ENCODE peak calls at places on chromosomes 2 and 18, in six cellular contexts. H, S, Q, X, V and L are unnamed samples.

GRCh38 chr2:165120740-165121467 is 82.9 kb downstream of the SCN3A start:
- DNase-seq in H (no peak), S (no peak), Q (no peak), X (no peak), V (no peak), L (no peak)

GRCh38 chr2:177640423-177640822 is 247.8 kb downstream of the AGPS start:
- DNase-seq in H (no peak), S (no peak), Q (no peak), X (no peak), V (no peak), L (no peak)

GRCh38 chr2:204110250-204111183 is 174.0 kb downstream of the ICOS start:
- DNase-seq in H (no peak), S (peak), Q (no peak), X (peak), V (no peak), L (no peak)

GRCh38 chr2:23510471-23510870 is 125.5 kb downstream of the KLHL29 start:
- DNase-seq in H (no peak), S (no peak), Q (no peak), X (no peak), V (no peak), L (no peak)

GRCh38 chr2:141940709-141941108 is 190.1 kb downstream of the LRP1B start:
- DNase-seq in H (no peak), S (no peak), Q (no peak), X (no peak), V (peak), L (peak)

GRCh38 chr18:49725809-49726514 is 87.4 kb downstream of the ACAA2 start:
- DNase-seq in H (peak), S (peak), Q (no peak), X (peak), V (peak), L (peak)

GRCh38 chr2:193272011-193272410 is 1077.3 kb upstream of the TMEFF2 start:
- DNase-seq in H (no peak), S (no peak), Q (no peak), X (no peak), V (no peak), L (no peak)

GRCh38 chr2:173854840-173855239 is 110.3 kb downstream of the SP3 start:
- DNase-seq in H (no peak), S (peak), Q (no peak), X (no peak), V (peak), L (peak)

GRCh38 chr2:15630121-15630957 is 38.7 kb downstream of the DDX1 start:
- DNase-seq in H (no peak), S (no peak), Q (no peak), X (no peak), V (no peak), L (no peak)

GRCh38 chr2:175976758-175977157 is 25.3 kb downstream of the LNPK start:
- DNase-seq in H (peak), S (no peak), Q (no peak), X (no peak), V (no peak), L (no peak)

GRCh38 chr2:149431337-149431736 is 101.0 kb downstream of the LYPD6 start:
- DNase-seq in H (no peak), S (no peak), Q (no peak), X (no peak), V (no peak), L (no peak)

GRCh38 chr2:7812231-7812995 is 869.4 kb upstream of the ID2 start:
- DNase-seq in H (no peak), S (no peak), Q (no peak), X (no peak), V (no peak), L (peak)

GRCh38 chr2:9918275-9918674 is 33.2 kb upstream of the GRHL1 start:
- DNase-seq in H (no peak), S (no peak), Q (no peak), X (no peak), V (no peak), L (no peak)

GRCh38 chr2:141899740-141900139 is 231.1 kb downstream of the LRP1B start:
- DNase-seq in H (no peak), S (no peak), Q (no peak), X (no peak), V (peak), L (no peak)

GRCh38 chr2:23460983-23461382 is 76.0 kb downstream of the KLHL29 start:
- DNase-seq in H (no peak), S (no peak), Q (peak), X (no peak), V (no peak), L (no peak)

GRCh38 chr2:19786408-19787058 is 115.2 kb downstream of the TTC32 start:
- DNase-seq in H (no peak), S (no peak), Q (peak), X (no peak), V (no peak), L (no peak)

GRCh38 chr2:112980537-112980936 is 2.7 kb downstream of the IL36G start:
- DNase-seq in H (no peak), S (no peak), Q (no peak), X (no peak), V (no peak), L (no peak)

GRCh38 chr18:46555724-46556123 is 101.3 kb downstream of the LOXHD1 start:
- DNase-seq in H (no peak), S (no peak), Q (no peak), X (no peak), V (peak), L (no peak)

GRCh38 chr2:11669454-11670291 is at the start of gene NTSR2:
- DNase-seq in H (no peak), S (peak), Q (no peak), X (peak), V (peak), L (no peak)

GRCh38 chr2:192414794-192415193 is 220.1 kb upstream of the TMEFF2 start:
- DNase-seq in H (no peak), S (no peak), Q (no peak), X (no peak), V (no peak), L (no peak)

GRCh38 chr2:232731470-232731869 is 34.3 kb downstream of the GIGYF2 start:
- DNase-seq in H (no peak), S (no peak), Q (no peak), X (no peak), V (no peak), L (peak)

GRCh38 chr18:42068030-42068429 is 113.0 kb downstream of the PIK3C3 start:
- DNase-seq in H (no peak), S (no peak), Q (no peak), X (no peak), V (no peak), L (no peak)

GRCh38 chr18:54269924-54270844 is 867 bp downstream of the POLI start:
- DNase-seq in H (no peak), S (peak), Q (peak), X (peak), V (peak), L (no peak)

GRCh38 chr2:152445791-152446201 is 110.8 kb downstream of the FMNL2 start:
- DNase-seq in H (peak), S (no peak), Q (no peak), X (no peak), V (no peak), L (no peak)

GRCh38 chr18:28044036-28044435 is 132.9 kb downstream of the CDH2 start:
- DNase-seq in H (no peak), S (no peak), Q (no peak), X (no peak), V (no peak), L (no peak)

GRCh38 chr2:150610670-150611279 is 123.3 kb upstream of the RND3 start:
- DNase-seq in H (no peak), S (no peak), Q (no peak), X (peak), V (peak), L (no peak)

GRCh38 chr2:162301151-162301804 is 17.2 kb downstream of the IFIH1 start:
- DNase-seq in H (no peak), S (peak), Q (no peak), X (peak), V (peak), L (peak)

GRCh38 chr2:20674974-20675679 is 8.2 kb downstream of the GDF7 start:
- DNase-seq in H (peak), S (peak), Q (peak), X (no peak), V (no peak), L (peak)

GRCh38 chr2:66582975-66583842 is 148.3 kb downstream of the MEIS1 start:
- DNase-seq in H (no peak), S (peak), Q (no peak), X (no peak), V (no peak), L (no peak)

GRCh38 chr2:121205321-121205942 is 79.6 kb downstream of the TFCP2L1 start:
- DNase-seq in H (no peak), S (no peak), Q (no peak), X (no peak), V (peak), L (no peak)

GRCh38 chr2:95269036-95269680 is 5.1 kb upstream of the PROM2 start:
- DNase-seq in H (no peak), S (no peak), Q (peak), X (no peak), V (no peak), L (no peak)

GRCh38 chr2:114543106-114543806 is 100.8 kb downstream of the DPP10 start:
- DNase-seq in H (no peak), S (peak), Q (no peak), X (peak), V (peak), L (no peak)

DNA sequence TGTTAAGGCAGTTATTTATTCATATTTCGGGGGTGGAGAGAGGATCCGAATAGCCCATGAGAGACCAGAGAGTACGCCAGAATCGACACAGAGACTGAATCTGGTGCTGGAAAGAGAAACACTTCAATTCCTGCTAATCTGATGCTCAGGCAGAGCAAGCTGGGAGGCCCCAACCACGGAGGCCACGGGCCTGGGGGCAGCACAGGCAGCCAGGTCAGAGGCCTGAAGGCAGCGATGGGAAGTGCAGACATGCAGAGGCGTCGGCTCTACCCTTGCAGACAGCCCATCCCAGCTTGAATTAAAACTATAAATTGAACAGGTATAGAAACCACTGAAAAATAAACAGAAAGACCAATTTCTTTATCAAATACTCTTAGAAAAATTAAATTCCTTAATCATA is 50.6 kb downstream of the PXDN start:
- DNase-seq in H (no peak), S (no peak), Q (no peak), X (no peak), V (no peak), L (no peak)
- H3K4me3 ChIP-seq in H (no peak), S (no peak), Q (no peak), X (no peak), V (no peak), L (no peak)

DNA sequence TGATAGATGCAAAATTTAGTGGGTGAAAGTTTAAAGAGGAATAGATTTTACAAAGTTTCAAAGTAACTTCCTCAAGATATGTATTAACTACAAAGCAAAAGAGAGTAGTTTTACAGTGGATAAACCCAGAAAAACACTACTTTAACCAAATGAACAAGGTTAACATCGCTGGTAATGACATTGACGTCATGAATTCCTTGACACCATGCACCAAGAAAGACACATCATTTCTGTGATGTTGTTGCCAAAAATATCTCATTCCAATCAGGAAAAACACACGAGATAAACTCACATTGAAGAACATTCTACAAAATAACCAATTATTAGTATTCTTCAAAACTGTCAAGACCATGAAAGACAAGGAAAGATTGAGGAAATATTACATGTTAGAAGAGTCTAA is 605.6 kb upstream of the SETBP1 start:
- DNase-seq in H (no peak), S (no peak), Q (no peak), X (no peak), V (no peak), L (no peak)
- TF ChIP-seq CTCF in H (no peak), S (no peak), Q (no peak), X (no peak), V (no peak), L (no peak)

GRCh38 chr2:42360493-42360889 is 526 bp downstream of the COX7A2L start:
- DNase-seq in H (no peak), S (no peak), Q (no peak), X (no peak), V (no peak), L (no peak)

GRCh38 chr2:42359894-42360483 is 1.0 kb downstream of the COX7A2L start:
- DNase-seq in H (no peak), S (no peak), Q (no peak), X (no peak), V (peak), L (no peak)

GRCh38 chr2:42363413-42363812 is 2.4 kb upstream of the COX7A2L start:
- DNase-seq in H (no peak), S (no peak), Q (no peak), X (no peak), V (no peak), L (no peak)

GRCh38 chr2:42360890-42361727 is at the start of gene COX7A2L:
- DNase-seq in H (peak), S (peak), Q (peak), X (peak), V (peak), L (peak)

DNA sequence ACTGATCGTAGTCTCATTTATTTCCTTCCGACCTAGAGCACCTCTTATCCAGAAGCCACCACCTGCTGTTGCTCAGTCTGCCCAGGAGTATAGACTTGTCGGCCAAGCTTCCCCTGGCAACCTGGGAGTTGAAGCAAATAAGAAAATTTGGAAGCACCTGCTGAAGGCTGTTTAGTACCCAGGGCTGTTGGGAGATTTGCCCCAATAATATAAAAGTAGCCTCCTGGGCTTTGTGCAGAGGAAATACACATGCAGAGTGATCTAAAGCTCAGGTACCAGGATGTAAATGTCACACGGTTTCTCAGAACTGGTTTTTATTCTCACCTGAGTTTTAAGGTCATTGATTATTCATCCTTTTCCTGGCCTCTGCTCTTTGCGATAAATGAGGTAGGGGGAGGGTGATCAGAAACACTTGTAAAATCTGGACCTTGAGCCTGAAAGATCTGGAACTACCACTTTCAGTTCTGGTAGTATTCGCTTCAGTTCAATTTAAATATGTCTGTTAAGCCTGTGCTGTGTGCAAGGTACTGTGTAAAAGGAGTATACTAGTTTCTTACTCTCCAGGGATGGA is 796 bp upstream of the COX7A2L start:
- DNase-seq in H (no peak), S (no peak), Q (no peak), X (no peak), V (no peak), L (no peak)
- H3K4me3 ChIP-seq in H (peak), S (peak), Q (peak), X (peak), V (peak), L (peak)

DNA sequence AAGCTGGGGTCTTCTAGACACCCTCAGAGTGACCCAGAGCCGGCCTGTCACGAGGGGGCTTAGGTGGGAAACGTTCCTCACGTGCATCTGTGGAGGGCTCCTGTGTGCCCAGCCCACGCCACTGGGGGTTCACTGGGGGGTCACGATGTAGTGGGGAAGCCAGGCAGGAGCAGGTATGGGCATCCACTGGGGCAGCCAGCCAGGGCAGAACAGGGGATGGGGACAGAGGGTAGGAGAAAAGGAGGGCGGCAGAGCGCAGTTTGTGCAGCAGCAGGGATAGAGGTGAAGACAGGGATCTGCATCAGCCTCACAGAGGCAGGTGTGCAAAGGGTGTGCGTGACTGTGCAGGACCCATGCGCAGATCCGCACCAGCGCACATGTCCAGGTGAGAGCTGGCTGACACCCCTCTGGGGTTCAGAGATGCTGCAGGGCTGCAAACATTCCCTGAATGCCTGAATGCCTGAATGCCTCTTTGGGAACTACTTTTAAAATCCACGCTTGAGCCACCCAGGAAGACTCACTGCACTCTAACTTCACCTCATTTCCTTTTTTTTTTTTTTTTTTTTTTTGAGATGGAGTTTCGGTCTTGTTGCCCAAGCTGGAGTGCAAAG is 10.0 kb downstream of the PNKD start:
- DNase-seq in H (no peak), S (no peak), Q (no peak), X (no peak), V (no peak), L (no peak)
- TF ChIP-seq CTCF in H (no peak), S (no peak), Q (no peak), X (no peak), V (no peak), L (no peak)

GRCh38 chr2:39127973-39128372 is 7.1 kb upstream of the SOS1 start:
- DNase-seq in H (no peak), S (no peak), Q (no peak), X (peak), V (no peak), L (no peak)

GRCh38 chr2:39124000-39124769 is 3.3 kb upstream of the SOS1 start:
- DNase-seq in H (peak), S (peak), Q (peak), X (peak), V (peak), L (peak)

GRCh38 chr2:39123436-39123999 is 2.7 kb upstream of the SOS1 start:
- DNase-seq in H (no peak), S (no peak), Q (no peak), X (no peak), V (no peak), L (no peak)

GRCh38 chr2:39121523-39122063 is 742 bp upstream of the SOS1 start:
- DNase-seq in H (no peak), S (no peak), Q (no peak), X (no peak), V (no peak), L (no peak)

GRCh38 chr2:39124770-39125075 is 3.9 kb upstream of the SOS1 start:
- DNase-seq in H (no peak), S (no peak), Q (no peak), X (no peak), V (no peak), L (no peak)
- H3K4me3 ChIP-seq in H (peak), S (peak), Q (peak), X (peak), V (peak), L (peak)

GRCh38 chr2:100976634-100977391 is 25.3 kb upstream of the RPL31 start:
- DNase-seq in H (peak), S (no peak), Q (no peak), X (no peak), V (peak), L (no peak)
- TF ChIP-seq CTCF in H (no peak), S (no peak), Q (no peak), X (no peak), V (no peak), L (no peak)

GRCh38 chr18:33866386-33866785 is 288.4 kb downstream of the ASXL3 start:
- DNase-seq in H (no peak), S (no peak), Q (no peak), X (no peak), V (no peak), L (no peak)

GRCh38 chr18:33870059-33870458 is 292.0 kb downstream of the ASXL3 start:
- DNase-seq in H (peak), S (no peak), Q (no peak), X (no peak), V (no peak), L (peak)

GRCh38 chr18:33875029-33875428 is 297.0 kb downstream of the ASXL3 start:
- DNase-seq in H (no peak), S (no peak), Q (no peak), X (no peak), V (no peak), L (no peak)

GRCh38 chr18:33873127-33873526 is 295.1 kb downstream of the ASXL3 start:
- DNase-seq in H (no peak), S (no peak), Q (no peak), X (no peak), V (no peak), L (no peak)

DNA sequence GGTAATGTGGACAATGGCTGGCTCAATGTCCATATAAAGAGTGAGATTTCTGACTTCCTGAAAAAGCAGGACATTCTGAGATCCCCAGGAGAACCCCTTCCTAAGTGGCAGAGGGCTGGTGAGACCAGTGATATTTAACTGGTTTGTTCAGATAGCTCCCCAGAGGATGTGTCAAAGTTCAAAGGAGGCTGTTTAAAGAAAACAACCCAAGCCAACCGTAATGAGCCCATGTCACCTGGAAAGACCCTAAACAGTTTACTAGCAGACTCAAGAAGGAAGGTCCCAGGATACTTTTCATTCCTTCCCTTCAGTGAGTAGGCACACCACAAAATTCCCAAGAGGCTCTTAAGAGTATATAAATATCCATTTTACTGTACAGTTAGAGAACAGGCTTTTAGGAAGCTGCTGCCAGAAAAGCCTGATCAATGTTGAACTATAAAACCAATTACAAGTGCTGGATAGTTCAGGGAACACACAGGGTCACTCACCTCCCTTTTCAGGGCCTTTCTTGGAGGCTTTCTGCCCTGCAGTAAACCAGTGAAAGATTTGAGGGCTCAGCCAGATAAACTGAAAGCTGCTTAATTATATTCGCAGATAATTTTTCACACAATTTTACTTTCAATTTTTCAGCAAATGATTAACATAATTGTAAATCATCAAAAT is 293.5 kb downstream of the ASXL3 start:
- DNase-seq in H (no peak), S (no peak), Q (no peak), X (no peak), V (no peak), L (no peak)
- H3K4me3 ChIP-seq in H (no peak), S (no peak), Q (no peak), X (no peak), V (no peak), L (no peak)